ENCODE peak calls at places on chromosomes 7 and 10, in ten cellular contexts. R, G, Z, U, D, M, X, V, N and Q are unnamed samples. For H3K9me3, the result is how much of the 10 kb centered on the place peaks cover.

GRCh38 chr10:17025444-17026295 is 103.9 kb downstream of the CUBN start:
- DNase-seq in N (no peak), M (no peak), Z (peak), U (peak), D (no peak), R (peak), V (peak), X (peak), G (peak), Q (peak)

GRCh38 chr7:146366938-146367337 is 250.3 kb downstream of the CNTNAP2 start:
- DNase-seq in R (no peak), G (no peak), M (no peak), Z (no peak), N (no peak), X (no peak), D (no peak), U (no peak), V (no peak), Q (no peak)

GRCh38 chr7:102271158-102271798 is 15.4 kb upstream of the SH2B2 start:
- DNase-seq in G (no peak), D (no peak), V (no peak), Z (no peak), R (no peak), M (no peak), U (no peak), N (no peak), X (no peak), Q (no peak)

GRCh38 chr10:93160829-93161228 is 87.1 kb downstream of the CYP26A1 start:
- DNase-seq in U (peak), R (no peak), D (no peak), G (peak), M (peak), N (no peak), V (peak), Z (peak), X (peak), Q (peak)

GRCh38 chr10:58177362-58177947 is 90.2 kb downstream of the IPMK start:
- DNase-seq in Z (peak), M (no peak), G (no peak), V (no peak), D (no peak), N (no peak), U (no peak), R (no peak), X (no peak), Q (no peak)

GRCh38 chr7:100127866-100128601 is 1.3 kb downstream of the MBLAC1 start:
- DNase-seq in U (peak), Z (no peak), R (no peak), D (no peak), N (peak), X (no peak), G (no peak), M (peak), V (no peak), Q (no peak)

GRCh38 chr10:125008689-125009579 is 67.0 kb downstream of the ZRANB1 start:
- DNase-seq in V (no peak), D (no peak), R (no peak), M (peak), G (peak), U (peak), N (no peak), Z (no peak), X (no peak), Q (no peak)

GRCh38 chr10:75746356-75746755 is 314.9 kb downstream of the LRMDA start:
- DNase-seq in M (no peak), D (no peak), R (no peak), G (no peak), U (no peak), V (no peak), N (no peak), X (no peak), Z (no peak), Q (no peak)

GRCh38 chr10:72336259-72337038 is 18.3 kb downstream of the DNAJB12 start:
- DNase-seq in X (no peak), V (peak), U (no peak), Z (no peak), G (no peak), M (no peak), R (no peak), D (no peak), N (no peak), Q (no peak)

GRCh38 chr10:11148131-11148530 is 130.5 kb downstream of the CELF2 start:
- DNase-seq in R (no peak), X (no peak), U (no peak), G (no peak), D (no peak), M (peak), Z (no peak), N (no peak), V (no peak), Q (no peak)

GRCh38 chr7:47181609-47182264 is 400.2 kb downstream of the TNS3 start:
- DNase-seq in U (peak), R (no peak), D (no peak), N (no peak), X (no peak), M (no peak), G (no peak), Z (no peak), V (peak), Q (no peak)

GRCh38 chr7:23468721-23469149 is 1.6 kb downstream of the IGF2BP3 start:
- DNase-seq in X (no peak), N (no peak), U (peak), M (no peak), V (no peak), R (no peak), G (no peak), D (no peak), Z (no peak), Q (no peak)

GRCh38 chr10:70664702-70665195 is 7.6 kb upstream of the ADAMTS14 start:
- DNase-seq in D (no peak), R (no peak), V (peak), U (no peak), M (no peak), Z (peak), X (no peak), G (no peak), N (peak), Q (no peak)

GRCh38 chr7:27709137-27710075 is 30.6 kb upstream of the TAX1BP1 start:
- DNase-seq in Z (no peak), G (no peak), X (no peak), M (no peak), N (no peak), D (no peak), R (no peak), V (no peak), U (no peak), Q (no peak)

GRCh38 chr7:94763268-94763667 is 107.3 kb upstream of the SGCE start:
- DNase-seq in G (no peak), Z (no peak), V (no peak), D (no peak), R (no peak), M (no peak), X (no peak), N (no peak), U (no peak), Q (no peak)

GRCh38 chr10:35910234-35910633 is 268.1 kb upstream of the FZD8 start:
- DNase-seq in Z (peak), D (no peak), X (no peak), N (no peak), M (no peak), G (no peak), V (no peak), R (no peak), U (no peak), Q (no peak)

GRCh38 chr10:131584286-131584685 is 272.8 kb upstream of the TCERG1L start:
- DNase-seq in U (no peak), G (no peak), V (no peak), R (no peak), D (no peak), M (no peak), X (no peak), Z (no peak), N (no peak), Q (peak)

GRCh38 chr10:13219685-13220670 is 14.2 kb downstream of the UCMA start:
- DNase-seq in N (peak), U (peak), D (no peak), G (no peak), X (no peak), Z (no peak), M (peak), V (no peak), R (no peak), Q (no peak)

GRCh38 chr10:131822013-131822693 is 78.7 kb upstream of the PPP2R2D start:
- DNase-seq in V (no peak), Z (no peak), G (no peak), N (no peak), D (no peak), X (no peak), R (no peak), M (peak), U (no peak), Q (no peak)

GRCh38 chr7:113698556-113699220 is 220.1 kb downstream of the PPP1R3A start:
- DNase-seq in V (no peak), D (peak), X (no peak), Z (peak), G (no peak), R (no peak), U (no peak), N (peak), M (no peak), Q (no peak)

GRCh38 chr10:12644380-12645144 is 295.2 kb downstream of the CAMK1D start:
- DNase-seq in V (no peak), X (no peak), U (no peak), G (no peak), M (no peak), D (no peak), N (no peak), R (no peak), Z (no peak), Q (no peak)

DNA sequence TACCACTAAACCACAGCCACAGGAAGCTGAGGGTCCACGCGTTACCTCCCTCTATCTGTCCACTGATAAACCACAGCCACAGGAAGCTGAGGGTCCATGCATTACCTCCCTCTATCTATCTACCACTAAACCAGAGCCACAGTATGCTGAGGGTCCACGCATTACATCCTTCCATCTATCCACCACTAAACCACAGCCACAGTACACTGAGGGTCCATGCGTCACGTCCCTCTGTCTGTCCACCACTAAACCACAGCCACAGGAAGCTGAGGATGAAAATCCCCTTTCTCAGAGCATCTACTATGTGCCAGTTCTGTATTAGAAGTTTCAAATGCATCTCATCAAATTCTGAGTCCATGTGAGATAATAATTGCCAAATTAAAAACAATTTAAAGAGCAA is 589.3 kb downstream of the DNAJB6 start:
- DNase-seq in N (no peak), G (no peak), V (no peak), M (no peak), U (no peak), Z (no peak), X (no peak), R (no peak), D (no peak), Q (no peak)
- H3K9me3 ChIP-seq in N (under half), G (under half), V (under half), M (under half), U (under half), Z (under half), X (under half), R (under half), D (under half), Q (under half)

GRCh38 chr7:77808517-77808916 is 9.9 kb downstream of the PHTF2 start:
- DNase-seq in D (no peak), G (no peak), X (no peak), U (no peak), V (no peak), N (no peak), R (no peak), M (no peak), Z (no peak), Q (no peak)
- H3K4me3 ChIP-seq in D (no peak), G (no peak), X (no peak), U (no peak), V (no peak), N (no peak), R (no peak), M (no peak), Z (no peak), Q (no peak)

DNA sequence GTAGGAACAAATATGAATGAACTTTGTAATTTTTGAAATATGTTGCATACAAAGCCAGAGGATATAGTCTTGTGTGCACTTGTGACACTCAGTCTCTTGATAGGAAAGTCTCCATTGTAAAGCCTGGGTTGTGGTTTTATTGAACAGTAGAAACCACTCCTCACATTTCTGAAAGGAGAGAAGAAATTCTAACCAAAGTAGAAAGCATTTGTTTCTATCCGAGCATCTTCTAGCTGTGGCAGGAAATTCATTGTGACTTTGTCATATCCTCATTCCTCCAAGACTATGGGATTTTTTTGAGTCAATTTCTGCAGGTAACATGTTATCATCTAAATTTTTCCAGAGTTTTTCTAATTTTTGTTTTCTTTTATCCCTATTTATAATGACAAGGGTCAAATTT is 55.5 kb upstream of the NCF1 start:
- DNase-seq in Z (peak), U (no peak), M (no peak), D (no peak), X (no peak), R (no peak), N (no peak), V (no peak), G (no peak), Q (no peak)
- H3K9me3 ChIP-seq in Z (under half), U (under half), M (under half), D (under half), X (under half), R (under half), N (under half), V (under half), G (under half), Q (under half)

GRCh38 chr10:77420942-77421523 is 216.6 kb downstream of the KCNMA1 start:
- DNase-seq in Z (no peak), N (no peak), D (no peak), U (no peak), V (no peak), M (no peak), R (no peak), X (no peak), G (no peak), Q (no peak)
- H3K4me3 ChIP-seq in Z (no peak), N (no peak), D (no peak), U (no peak), V (no peak), M (no peak), R (no peak), X (no peak), G (no peak), Q (no peak)

GRCh38 chr7:156032973-156033372 is 220.7 kb upstream of the SHH start:
- DNase-seq in N (no peak), D (no peak), X (no peak), Z (no peak), M (no peak), R (no peak), G (no peak), U (no peak), V (no peak), Q (no peak)
- H3K9me3 ChIP-seq in N (under half), D (under half), X (under half), Z (under half), M (under half), R (under half), G (under half), U (under half), V (under half), Q (under half)

DNA sequence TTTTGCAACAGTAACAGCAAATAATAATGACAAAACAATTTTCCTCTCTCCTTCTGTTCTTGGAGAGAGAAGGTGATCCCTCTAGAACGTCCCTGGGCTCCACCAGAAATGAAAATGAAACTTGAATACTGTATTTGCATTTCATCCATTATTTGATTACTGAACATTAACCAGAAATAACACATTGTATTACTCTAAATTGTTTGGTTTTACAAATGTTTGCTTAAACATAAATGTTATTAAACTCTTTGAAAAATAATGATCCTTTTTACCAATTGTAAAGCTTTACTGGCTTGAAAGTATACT is 176.6 kb upstream of the CCDC6 start:
- DNase-seq in U (no peak), D (no peak), V (no peak), N (no peak), X (no peak), Z (no peak), M (no peak), G (no peak), R (no peak), Q (no peak)
- H3K4me3 ChIP-seq in U (no peak), D (no peak), V (no peak), N (no peak), X (peak), Z (no peak), M (no peak), G (peak), R (no peak), Q (no peak)

DNA sequence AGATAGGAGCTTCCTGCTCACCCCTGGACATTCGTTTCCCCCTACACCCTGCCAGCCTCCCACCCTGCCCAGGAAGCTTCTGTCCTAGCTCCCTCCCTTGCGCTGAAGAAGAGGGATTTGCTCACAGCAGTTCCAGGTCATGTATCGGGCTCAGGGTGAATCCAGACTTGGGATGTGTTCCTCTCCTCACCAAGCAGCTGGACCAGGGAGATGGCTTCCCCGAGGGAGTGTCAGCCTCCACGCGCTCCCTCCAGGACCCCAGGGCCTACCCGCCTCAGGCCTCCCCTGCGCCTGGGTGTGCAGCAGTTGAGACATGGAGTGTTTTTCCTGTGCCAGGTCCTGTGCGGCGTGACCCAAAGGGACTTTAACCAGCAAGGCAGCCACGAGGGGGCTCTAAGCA is 435.6 kb upstream of the FOXK1 start:
- DNase-seq in D (no peak), Z (no peak), V (no peak), X (no peak), N (no peak), R (no peak), G (peak), U (no peak), M (no peak), Q (no peak)
- H3K9me3 ChIP-seq in D (under half), Z (under half), V (under half), X (under half), N (under half), R (under half), G (under half), U (under half), M (under half), Q (under half)

DNA sequence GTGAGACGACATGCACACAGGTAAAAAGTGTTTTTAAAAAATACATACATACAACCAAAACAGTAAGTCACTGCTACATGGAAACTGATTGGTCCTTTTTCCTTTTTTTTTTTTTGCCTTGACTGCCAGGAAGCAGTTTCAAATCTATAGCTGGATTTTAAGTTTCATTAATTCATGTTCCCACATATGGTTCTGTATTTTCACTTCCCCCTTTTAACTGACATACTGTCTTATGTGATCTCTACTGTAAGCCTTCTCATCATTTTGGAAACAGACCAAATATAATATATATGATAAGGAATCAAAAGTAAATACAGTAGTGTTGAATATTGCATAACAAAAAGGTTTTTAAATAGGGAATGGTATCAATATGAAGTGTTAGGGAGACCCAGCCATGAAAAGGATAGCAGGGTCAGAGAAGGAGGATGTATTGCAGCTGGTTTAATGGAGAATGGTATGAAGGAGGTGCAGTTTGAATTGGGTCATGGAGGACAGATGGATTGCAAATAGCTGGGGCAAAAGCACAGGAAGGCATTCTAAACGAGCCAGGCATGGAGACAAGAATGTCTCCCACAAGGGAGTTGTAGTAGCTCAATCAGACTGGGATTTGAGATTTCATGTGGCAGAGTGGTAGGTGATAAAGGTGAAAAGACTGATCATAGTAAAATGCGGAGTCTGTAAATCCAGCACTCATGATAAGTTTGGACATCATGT is 5.4 kb downstream of the CAV1 start:
- DNase-seq in D (no peak), N (no peak), Z (no peak), X (no peak), R (no peak), M (no peak), V (no peak), G (no peak), U (no peak), Q (no peak)
- H3K4me3 ChIP-seq in D (no peak), N (no peak), Z (no peak), X (peak), R (no peak), M (peak), V (peak), G (peak), U (no peak), Q (peak)